ENCODE peak calls at places on chromosome 6, in ten cellular contexts. C is right atrium auricular region, I is cardiac muscle cell, H is tibial artery, F is breast epithelium, K is esophagus squamous epithelium, J is psoas muscle, Y is colonic mucosa, B is GM23338, R is lower lobe of right lung. W is an unnamed sample.

GRCh38 chr6:138293996-138294395 is 75.7 kb upstream of the PBOV1 start:
- DNase-seq in C (no peak), I (no peak), H (no peak), F (no peak), K (no peak), J (no peak), Y (no peak), B (no peak), R (no peak), W (no peak)

GRCh38 chr6:43101497-43101896 is 25.4 kb downstream of the PTK7 start:
- DNase-seq in C (no peak), I (no peak), H (no peak), F (no peak), K (no peak), J (no peak), Y (no peak), B (no peak), R (no peak), W (no peak)

GRCh38 chr6:16334671-16335070 is 96.3 kb downstream of the GMPR start:
- DNase-seq in C (peak; percentile 79), I (no peak), H (peak; percentile 88), F (peak; percentile 44), K (no peak), J (peak; percentile 76), Y (peak; percentile 57), B (no peak), R (no peak), W (peak; percentile 76)

GRCh38 chr6:135722182-135722581 is 129.3 kb upstream of the PDE7B start:
- DNase-seq in C (no peak), I (no peak), H (no peak), F (no peak), K (no peak), J (no peak), Y (no peak), B (no peak), R (no peak), W (no peak)

GRCh38 chr6:24858154-24858801 is 59.6 kb upstream of the ARMH2 start:
- DNase-seq in C (no peak), I (no peak), H (no peak), F (no peak), K (no peak), J (no peak), Y (no peak), B (no peak), R (no peak), W (no peak)

GRCh38 chr6:169168706-169169105 is 84.9 kb downstream of the THBS2 start:
- DNase-seq in C (no peak), I (no peak), H (peak; percentile 64), F (no peak), K (no peak), J (no peak), Y (no peak), B (no peak), R (no peak), W (no peak)

GRCh38 chr6:130382872-130383490 is 17.2 kb downstream of the TMEM200A start:
- DNase-seq in C (no peak), I (no peak), H (no peak), F (peak; percentile 66), K (no peak), J (no peak), Y (no peak), B (no peak), R (no peak), W (no peak)

GRCh38 chr6:148296746-148297145 is 45.9 kb upstream of the SASH1 start:
- DNase-seq in C (no peak), I (no peak), H (no peak), F (no peak), K (no peak), J (no peak), Y (no peak), B (no peak), R (no peak), W (no peak)

GRCh38 chr6:113971786-113972185 is 838 bp upstream of the HDAC2 start:
- DNase-seq in C (no peak), I (peak; percentile 4), H (no peak), F (no peak), K (no peak), J (no peak), Y (no peak), B (no peak), R (no peak), W (no peak)

GRCh38 chr6:11126876-11127275 is 15.4 kb upstream of the ERVFRD-1 start:
- DNase-seq in C (no peak), I (no peak), H (no peak), F (no peak), K (no peak), J (no peak), Y (peak; percentile 10), B (no peak), R (no peak), W (no peak)

GRCh38 chr6:170445984-170446383 is 107.1 kb downstream of the PSMB1 start:
- DNase-seq in C (no peak), I (no peak), H (no peak), F (no peak), K (no peak), J (no peak), Y (no peak), B (no peak), R (no peak), W (no peak)

GRCh38 chr6:134451529-134451928 is 133.6 kb upstream of the SGK1 start:
- DNase-seq in C (no peak), I (no peak), H (no peak), F (no peak), K (no peak), J (no peak), Y (no peak), B (peak; percentile 46), R (no peak), W (no peak)

GRCh38 chr6:167679791-167680604 is 146.7 kb upstream of the AFDN start:
- DNase-seq in C (no peak), I (no peak), H (peak; percentile 41), F (no peak), K (no peak), J (no peak), Y (no peak), B (no peak), R (no peak), W (no peak)

GRCh38 chr6:169933839-169934698 is 182.6 kb downstream of the ERMARD start:
- DNase-seq in C (peak; percentile 71), I (no peak), H (no peak), F (peak; percentile 39), K (no peak), J (peak; percentile 72), Y (peak; percentile 55), B (no peak), R (peak; percentile 75), W (no peak)

DNA sequence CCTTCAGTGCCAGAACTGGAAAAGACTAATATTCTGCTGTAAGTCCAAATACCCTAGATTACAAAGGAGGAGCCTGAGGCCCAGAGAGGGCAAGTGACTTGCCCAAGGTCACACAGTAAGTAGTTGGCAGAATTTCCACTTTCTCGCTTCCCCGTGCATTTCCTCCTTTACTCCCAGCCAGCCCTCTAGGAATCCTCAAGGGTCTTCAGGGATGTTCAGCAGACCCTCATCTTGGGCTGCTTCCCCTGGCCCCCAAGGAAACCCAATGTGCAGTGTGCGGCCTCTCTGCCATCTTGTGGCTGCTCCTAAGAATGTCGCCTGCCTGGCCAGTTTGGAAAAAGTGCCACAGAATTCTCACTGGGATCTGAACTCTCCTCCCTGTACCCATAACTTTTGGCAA is 217.7 kb upstream of the LRFN2 start:
- DNase-seq in C (no peak), I (no peak), H (no peak), F (no peak), K (no peak), J (no peak), Y (no peak), B (peak; percentile 49), R (no peak), W (no peak)
- TF ChIP-seq CTCF in C (no peak), I (peak; percentile 19), H (no peak), F (no peak), K (no peak), J (peak; percentile 22), Y (no peak), B (peak; percentile 78), R (peak; percentile 13), W (no peak)

DNA sequence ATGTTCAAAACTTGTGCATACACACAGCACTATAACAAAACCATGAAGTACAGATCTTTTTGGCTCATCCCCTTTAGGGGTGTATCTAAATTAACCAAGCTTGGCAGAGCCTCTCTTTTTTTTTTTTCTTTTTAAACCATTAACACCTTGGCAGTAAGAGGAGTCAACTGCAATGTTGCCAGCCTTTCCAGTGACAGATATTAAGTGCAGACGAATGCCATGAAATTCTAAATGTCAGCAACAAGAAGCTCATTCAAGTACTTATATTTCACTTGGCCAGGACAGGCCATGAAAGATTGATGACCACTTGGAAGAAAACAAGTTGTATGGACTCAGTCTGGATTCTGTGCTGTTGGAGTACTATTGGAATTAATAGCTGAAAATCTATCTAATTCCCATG is 49.8 kb downstream of the SLC17A5 start:
- DNase-seq in C (no peak), I (peak; percentile 38), H (no peak), F (no peak), K (no peak), J (no peak), Y (no peak), B (no peak), R (no peak), W (no peak)
- H3K36me3 ChIP-seq in C (peaks cover 23% of the 10 kb centered on the region), I (no peaks in the 10 kb centered on the region), H (peaks cover 32% of the 10 kb centered on the region), F (no peaks in the 10 kb centered on the region), K (peaks cover 42% of the 10 kb centered on the region), J (peaks cover 33% of the 10 kb centered on the region), Y (no peaks in the 10 kb centered on the region), B (peaks cover 6% of the 10 kb centered on the region), R (peaks cover 65% of the 10 kb centered on the region), W (no peaks in the 10 kb centered on the region)

DNA sequence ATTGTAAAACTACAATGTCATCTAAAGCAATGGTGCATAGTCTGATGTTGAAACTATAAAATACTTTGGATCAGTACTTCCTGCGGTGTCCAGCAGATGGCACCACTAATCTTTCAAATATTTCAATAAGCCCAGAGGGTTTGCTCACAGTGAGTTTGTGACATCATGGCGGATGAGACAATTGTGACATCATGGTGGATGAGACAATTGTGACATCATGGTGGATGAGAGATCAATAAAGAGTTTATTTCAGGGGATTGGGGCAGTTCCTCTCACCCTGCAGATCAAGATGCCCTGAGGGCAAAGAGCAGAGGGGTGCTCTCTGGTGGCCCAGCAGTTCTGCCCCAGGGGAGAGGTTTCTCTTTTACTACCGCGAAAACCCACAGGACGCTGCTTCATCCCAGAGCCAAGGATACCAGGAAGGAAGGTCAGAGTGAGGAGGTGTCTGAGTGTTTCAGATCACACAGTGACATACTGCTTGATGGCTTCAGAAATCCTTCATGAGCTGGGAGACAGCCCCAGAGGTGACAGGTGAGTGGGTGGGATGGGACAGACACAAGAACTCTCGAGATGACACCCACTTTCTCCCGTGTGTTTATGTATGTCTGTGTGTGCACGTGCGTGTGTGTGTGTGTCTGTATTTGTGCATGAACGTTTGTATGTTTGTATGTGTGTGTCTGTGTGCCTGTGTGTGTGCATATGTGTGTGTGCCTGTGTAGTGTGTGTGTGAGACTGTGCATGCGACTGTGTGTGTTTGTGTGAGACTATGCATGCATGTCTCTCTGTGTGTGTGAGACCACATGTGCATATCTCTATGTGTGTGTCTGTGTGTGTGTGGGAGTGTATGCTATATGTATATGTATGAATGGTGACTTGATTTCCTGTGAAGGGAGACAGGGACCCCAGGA is 7.3 kb upstream of the ULBP2 start:
- DNase-seq in C (peak; percentile 79), I (peak; percentile 67), H (no peak), F (peak; percentile 43), K (no peak), J (peak; percentile 38), Y (peak; percentile 73), B (peak; percentile 81), R (no peak), W (no peak)
- H3K27me3 ChIP-seq in C (peaks cover 25% of the 10 kb centered on the region), I (peaks cover 99% of the 10 kb centered on the region), H (peaks cover 14% of the 10 kb centered on the region), F (no peaks in the 10 kb centered on the region), K (peaks cover 6% of the 10 kb centered on the region), J (peaks cover 7% of the 10 kb centered on the region), Y (peaks cover 30% of the 10 kb centered on the region), B (peaks cover 84% of the 10 kb centered on the region), R (peaks cover 85% of the 10 kb centered on the region), W (peaks cover 24% of the 10 kb centered on the region)

GRCh38 chr6:37432916-37433656 is at the start of gene CMTR1:
- DNase-seq in C (peak; percentile 95), I (peak; percentile 95), H (peak; percentile 95), F (peak; percentile 87), K (peak; percentile 56), J (peak; percentile 96), Y (peak; percentile 95), B (peak; percentile 96), R (peak; percentile 97), W (peak; percentile 26)
- TF ChIP-seq CTCF in C (no peak), I (no peak), H (no peak), F (no peak), K (peak; percentile 48), J (no peak), Y (no peak), B (no peak), R (no peak), W (no peak)